ENCODE peak calls at places on chromosomes 6 and 20, in four cellular contexts. D is prostate gland, S is breast epithelium, E is GM12892. Q is an unnamed sample.

GRCh38 chr20:47454298-47455132 is 47.2 kb upstream of the NCOA3 start:
- DNase-seq in D (no peak), S (no peak), E (no peak), Q (no peak)

GRCh38 chr6:116397960-116398359 is 27.2 kb downstream of the DSE start:
- DNase-seq in D (no peak), S (no peak), E (no peak), Q (no peak)

GRCh38 chr6:148265058-148265457 is 77.6 kb upstream of the SASH1 start:
- DNase-seq in D (peak; percentile 53), S (no peak), E (no peak), Q (no peak)

GRCh38 chr6:109291893-109292292 is 90.4 kb downstream of the CD164 start:
- DNase-seq in D (no peak), S (no peak), E (no peak), Q (no peak)

GRCh38 chr6:159982726-159983506 is 14.0 kb downstream of the IGF2R start:
- DNase-seq in D (no peak), S (no peak), E (no peak), Q (no peak)

GRCh38 chr6:120876405-120876804 is 457.9 kb downstream of the TBC1D32 start:
- DNase-seq in D (no peak), S (no peak), E (no peak), Q (no peak)

GRCh38 chr6:71349976-71350615 is 61.5 kb downstream of the OGFRL1 start:
- DNase-seq in D (no peak), S (peak; percentile 33), E (no peak), Q (peak; percentile 82)

GRCh38 chr6:105677671-105678475 is 275.0 kb upstream of the PREP start:
- DNase-seq in D (peak; percentile 13), S (no peak), E (no peak), Q (no peak)

GRCh38 chr6:164753517-164753916 is 555.9 kb downstream of the C6orf118 start:
- DNase-seq in D (no peak), S (no peak), E (no peak), Q (no peak)

GRCh38 chr20:41300383-41300782 is 17.1 kb downstream of the ZHX3 start:
- DNase-seq in D (no peak), S (no peak), E (no peak), Q (no peak)

DNA sequence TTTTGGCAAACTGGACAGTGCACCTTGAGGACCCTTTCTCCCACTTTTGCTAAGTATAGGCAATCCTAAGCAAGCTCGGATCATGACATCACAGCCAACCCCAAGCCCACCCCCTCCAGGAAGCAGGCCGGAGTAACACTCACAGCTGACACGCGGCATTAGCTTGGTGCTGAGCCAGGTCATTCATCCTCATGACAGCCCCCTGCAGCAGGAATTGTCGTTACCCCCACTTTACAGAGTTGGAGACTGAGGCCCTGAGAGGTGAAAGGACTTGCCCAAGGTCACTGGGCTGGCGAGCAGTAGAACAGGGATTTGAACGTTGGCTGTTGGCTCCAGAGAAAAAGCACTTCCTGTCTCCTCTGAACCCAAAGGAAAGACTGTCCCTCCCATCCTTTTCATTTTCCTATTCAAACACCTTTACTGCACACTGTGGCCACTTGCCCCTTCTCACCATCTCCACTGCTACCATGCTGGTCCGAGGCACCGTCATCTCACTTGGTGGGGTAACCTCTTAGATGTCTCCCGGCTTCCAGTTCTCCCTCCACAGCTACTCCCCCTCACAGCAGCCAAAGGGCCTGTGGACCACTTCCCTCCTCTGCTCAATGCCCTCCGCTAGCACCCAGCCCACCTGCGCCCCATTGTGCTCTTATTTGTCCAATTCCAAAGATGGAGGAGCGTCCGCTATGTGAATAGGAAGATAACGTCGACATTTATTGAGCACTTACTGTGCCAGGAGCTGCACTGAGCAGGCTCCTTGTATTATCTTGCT is 84.7 kb downstream of the PREX1 start:
- DNase-seq in D (no peak), S (no peak), E (no peak), Q (no peak)
- TF ChIP-seq POLR2AphosphoS5 in D (no peak), S (no peak), E (no peak), Q (no peak)

DNA sequence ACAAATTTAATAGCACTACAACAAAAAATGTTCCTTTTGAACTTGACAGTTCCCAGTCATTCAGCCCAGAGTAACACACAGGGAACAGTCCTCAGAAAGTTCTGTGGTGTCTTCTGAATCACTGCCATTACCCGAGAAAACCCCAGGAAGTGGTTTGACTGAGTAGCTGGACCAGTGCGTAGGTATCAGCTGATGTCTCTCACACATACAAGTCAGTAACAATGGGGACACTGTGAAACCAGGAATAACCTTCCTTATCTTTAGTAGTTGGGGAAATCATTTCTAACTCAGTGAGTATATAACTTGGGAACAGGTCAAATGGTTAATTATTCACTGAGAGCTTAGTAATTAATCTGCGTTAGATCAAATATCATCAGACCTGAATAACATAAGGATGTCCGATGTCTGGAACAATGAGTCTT is 73.1 kb downstream of the HIVEP2 start:
- DNase-seq in D (peak; percentile 29), S (peak; percentile 63), E (no peak), Q (no peak)
- TF ChIP-seq POLR2AphosphoS5 in D (peak; percentile 32), S (peak; percentile 62), E (no peak), Q (no peak)

DNA sequence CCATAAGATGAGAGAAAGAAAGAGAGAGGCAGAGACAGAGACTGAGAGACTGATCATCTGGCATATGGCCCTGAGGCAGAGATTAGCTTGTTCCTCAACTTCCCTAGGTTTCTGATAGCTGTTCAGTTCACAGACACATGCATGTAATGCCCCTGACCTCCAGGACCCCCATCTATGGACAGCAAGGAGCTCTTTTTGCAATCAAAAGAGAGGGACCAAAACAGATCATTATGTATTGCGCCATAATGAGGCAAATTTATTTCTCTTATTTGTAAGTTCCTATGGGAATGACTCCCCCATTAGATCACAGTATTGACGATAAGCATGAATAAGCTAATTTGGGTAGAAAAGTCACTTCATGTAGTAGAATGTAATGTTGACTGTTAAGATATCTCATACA is 25.6 kb downstream of the KCNQ5 start:
- DNase-seq in D (no peak), S (no peak), E (no peak), Q (no peak)
- TF ChIP-seq POLR2AphosphoS5 in D (no peak), S (no peak), E (no peak), Q (no peak)

GRCh38 chr20:45935416-45936046 is 1.0 kb downstream of the PCIF1 start:
- DNase-seq in D (no peak), S (no peak), E (no peak), Q (no peak)

GRCh38 chr20:45940053-45940452 is 5.6 kb downstream of the PCIF1 start:
- DNase-seq in D (no peak), S (no peak), E (no peak), Q (no peak)

GRCh38 chr20:45940469-45940868 is 6.0 kb downstream of the PCIF1 start:
- DNase-seq in D (no peak), S (no peak), E (no peak), Q (no peak)

GRCh38 chr20:45937765-45938164 is 3.3 kb downstream of the PCIF1 start:
- DNase-seq in D (no peak), S (no peak), E (no peak), Q (no peak)

DNA sequence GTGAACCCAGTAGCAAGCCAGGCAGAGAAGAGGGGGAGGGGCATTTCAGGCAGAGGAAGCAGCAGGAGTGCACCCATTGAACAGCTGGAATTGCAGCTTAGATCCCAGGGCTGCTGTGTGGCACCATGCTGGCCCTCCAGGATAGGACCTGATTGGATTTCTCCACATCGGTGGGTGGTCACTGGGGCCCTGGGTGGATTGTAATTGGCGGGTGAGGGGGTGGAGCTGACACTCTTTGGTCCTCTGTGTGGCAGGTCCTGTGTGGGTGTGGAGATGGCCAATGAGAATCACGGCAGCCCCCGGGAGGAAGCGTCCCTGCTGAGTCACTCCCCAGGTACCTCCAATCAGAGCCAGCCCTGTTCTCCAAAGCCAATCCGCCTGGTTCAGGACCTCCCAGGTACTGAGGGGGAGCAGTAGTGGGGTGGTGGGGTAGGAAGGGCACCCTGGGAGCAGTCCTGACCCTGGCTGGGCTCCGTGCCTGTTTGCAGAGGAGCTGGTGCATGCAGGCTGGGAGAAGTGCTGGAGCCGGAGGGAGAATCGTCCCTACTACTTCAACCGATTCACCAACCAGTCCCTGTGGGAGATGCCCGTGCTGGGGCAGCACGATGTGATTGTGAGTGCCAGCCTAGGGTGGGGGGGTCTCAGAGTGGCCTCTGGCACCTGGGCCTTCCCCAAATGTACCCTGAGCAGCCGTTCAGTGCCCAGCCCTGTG is 4.4 kb downstream of the PCIF1 start:
- DNase-seq in D (no peak), S (no peak), E (no peak), Q (no peak)
- TF ChIP-seq POLR2AphosphoS5 in D (no peak), S (no peak), E (peak; percentile 40), Q (no peak)

Q was measured in sigmoid colon.